ENCODE peak calls at places on chromosome 22, in seven cellular contexts. L, Q, M, V, W, O and F are unnamed samples.
A peak's percentile ranks its signal among the peaks of the same experiment; 100 is the strongest.

GRCh38 chr22:23754220-23754919 is at the start of gene VPREB3:
- DNase-seq in L (no peak), Q (no peak), M (no peak), V (no peak), W (no peak), O (peak; percentile 44), F (no peak)

GRCh38 chr22:36481393-36482168 is at the start of gene TXN2:
- DNase-seq in L (peak; percentile 89), Q (peak; percentile 97), M (peak; percentile 82), V (peak; percentile 95), W (peak; percentile 91), O (peak; percentile 92), F (peak; percentile 95)

GRCh38 chr22:17920145-17920605 is 104.2 kb downstream of the MICAL3 start:
- DNase-seq in L (no peak), Q (peak; percentile 79), M (no peak), V (peak; percentile 94), W (peak; percentile 70), O (no peak), F (no peak)

GRCh38 chr22:43387815-43388214 is 24.0 kb upstream of the MPPED1 start:
- DNase-seq in L (no peak), Q (no peak), M (no peak), V (no peak), W (no peak), O (no peak), F (no peak)

GRCh38 chr22:36419912-36420882 is 32.4 kb upstream of the MYH9 start:
- DNase-seq in L (no peak), Q (no peak), M (no peak), V (no peak), W (no peak), O (no peak), F (no peak)

GRCh38 chr22:44129614-44129976 is 51.1 kb upstream of the PARVG start:
- DNase-seq in L (no peak), Q (peak; percentile 44), M (no peak), V (peak; percentile 12), W (no peak), O (no peak), F (no peak)

GRCh38 chr22:27412866-27413445 is 388.6 kb downstream of the MN1 start:
- DNase-seq in L (no peak), Q (no peak), M (no peak), V (no peak), W (no peak), O (no peak), F (no peak)

GRCh38 chr22:27726344-27726725 is 75.2 kb downstream of the MN1 start:
- DNase-seq in L (no peak), Q (no peak), M (no peak), V (no peak), W (no peak), O (no peak), F (no peak)

GRCh38 chr22:22928666-22929380 is 41.2 kb downstream of the IGLL5 start:
- DNase-seq in L (no peak), Q (no peak), M (peak; percentile 99), V (peak; percentile 89), W (no peak), O (no peak), F (no peak)

GRCh38 chr22:43263645-43264514 is 76.9 kb upstream of the TTLL12 start:
- DNase-seq in L (peak; percentile 48), Q (peak; percentile 66), M (peak; percentile 85), V (peak; percentile 89), W (peak; percentile 64), O (no peak), F (no peak)

GRCh38 chr22:39308614-39309363 is 10.6 kb downstream of the RPL3 start:
- DNase-seq in L (peak; percentile 92), Q (no peak), M (no peak), V (peak; percentile 65), W (no peak), O (no peak), F (no peak)

GRCh38 chr22:34842630-34843029 is 223.3 kb upstream of the ISX start:
- DNase-seq in L (no peak), Q (no peak), M (no peak), V (no peak), W (no peak), O (no peak), F (no peak)

GRCh38 chr22:44850946-44851345 is 98.6 kb downstream of the ARHGAP8 start:
- DNase-seq in L (no peak), Q (peak; percentile 65), M (no peak), V (no peak), W (no peak), O (no peak), F (no peak)

GRCh38 chr22:43404673-43405385 is 7.0 kb upstream of the MPPED1 start:
- DNase-seq in L (no peak), Q (no peak), M (no peak), V (no peak), W (no peak), O (no peak), F (no peak)

GRCh38 chr22:17084554-17085276 is at the start of gene IL17RA:
- DNase-seq in L (peak; percentile 66), Q (peak; percentile 77), M (peak; percentile 68), V (peak; percentile 95), W (peak; percentile 74), O (peak; percentile 95), F (peak; percentile 96)

GRCh38 chr22:41940853-41941765 is 5.8 kb downstream of the CENPM start:
- DNase-seq in L (no peak), Q (peak; percentile 78), M (no peak), V (peak; percentile 79), W (peak; percentile 66), O (peak; percentile 95), F (no peak)

GRCh38 chr22:42287174-42287890 is 16.9 kb upstream of the TCF20 start:
- DNase-seq in L (no peak), Q (no peak), M (no peak), V (no peak), W (no peak), O (no peak), F (no peak)

GRCh38 chr22:44337658-44338004 is 24.9 kb upstream of the SHISAL1 start:
- DNase-seq in L (no peak), Q (no peak), M (no peak), V (peak; percentile 42), W (no peak), O (no peak), F (no peak)

GRCh38 chr22:44023404-44024287 is 456 bp upstream of the PARVB start:
- DNase-seq in L (no peak), Q (peak; percentile 87), M (no peak), V (peak; percentile 51), W (no peak), O (peak; percentile 60), F (peak; percentile 24)

GRCh38 chr22:23315341-23315917 is 135.1 kb downstream of the BCR start:
- DNase-seq in L (peak; percentile 23), Q (peak; percentile 79), M (no peak), V (peak; percentile 87), W (peak; percentile 39), O (peak; percentile 87), F (peak; percentile 39)

GRCh38 chr22:39317084-39317755 is 2.2 kb downstream of the RPL3 start:
- DNase-seq in L (no peak), Q (no peak), M (no peak), V (no peak), W (no peak), O (no peak), F (no peak)

GRCh38 chr22:44220727-44221680 is 40.3 kb downstream of the PARVG start:
- DNase-seq in L (no peak), Q (no peak), M (no peak), V (no peak), W (no peak), O (peak; percentile 38), F (no peak)

GRCh38 chr22:28594784-28595324 is 84.8 kb downstream of the TTC28 start:
- DNase-seq in L (peak; percentile 35), Q (peak; percentile 60), M (no peak), V (peak; percentile 61), W (peak; percentile 54), O (no peak), F (peak; percentile 66)

GRCh38 chr22:35582861-35583670 is 34.1 kb downstream of the MB start:
- DNase-seq in L (peak; percentile 65), Q (peak; percentile 88), M (peak; percentile 7), V (peak; percentile 67), W (peak; percentile 59), O (peak; percentile 82), F (peak; percentile 76)

GRCh38 chr22:37607010-37607911 is 1.4 kb upstream of the GGA1 start:
- DNase-seq in L (peak; percentile 83), Q (peak; percentile 87), M (peak; percentile 49), V (peak; percentile 87), W (peak; percentile 77), O (peak; percentile 100), F (peak; percentile 74)

GRCh38 chr22:19959043-19959586 is 17.5 kb upstream of the TXNRD2 start:
- DNase-seq in L (peak; percentile 65), Q (peak; percentile 32), M (no peak), V (peak; percentile 100), W (peak; percentile 92), O (peak; percentile 98), F (peak; percentile 93)
- TF ChIP-seq JUND in L (no peak), Q (no peak), M (no peak), V (no peak), W (no peak), O (no peak), F (no peak)

GRCh38 chr22:50089231-50090140 is at the start of gene MOV10L1:
- DNase-seq in L (no peak), Q (peak; percentile 67), M (no peak), V (no peak), W (no peak), O (no peak), F (no peak)
- TF ChIP-seq JUND in L (no peak), Q (no peak), M (no peak), V (no peak), W (no peak), O (no peak), F (no peak)

GRCh38 chr22:48459259-48459658 is 1368.4 kb downstream of the BRD1 start:
- DNase-seq in L (no peak), Q (no peak), M (no peak), V (no peak), W (no peak), O (no peak), F (no peak)
- TF ChIP-seq JUND in L (no peak), Q (no peak), M (no peak), V (no peak), W (no peak), O (no peak), F (no peak)

GRCh38 chr22:26357281-26357680 is 71.8 kb upstream of the ASPHD2 start:
- DNase-seq in L (no peak), Q (no peak), M (no peak), V (no peak), W (no peak), O (no peak), F (no peak)
- TF ChIP-seq JUND in L (no peak), Q (no peak), M (no peak), V (no peak), W (no peak), O (no peak), F (no peak)

DNA sequence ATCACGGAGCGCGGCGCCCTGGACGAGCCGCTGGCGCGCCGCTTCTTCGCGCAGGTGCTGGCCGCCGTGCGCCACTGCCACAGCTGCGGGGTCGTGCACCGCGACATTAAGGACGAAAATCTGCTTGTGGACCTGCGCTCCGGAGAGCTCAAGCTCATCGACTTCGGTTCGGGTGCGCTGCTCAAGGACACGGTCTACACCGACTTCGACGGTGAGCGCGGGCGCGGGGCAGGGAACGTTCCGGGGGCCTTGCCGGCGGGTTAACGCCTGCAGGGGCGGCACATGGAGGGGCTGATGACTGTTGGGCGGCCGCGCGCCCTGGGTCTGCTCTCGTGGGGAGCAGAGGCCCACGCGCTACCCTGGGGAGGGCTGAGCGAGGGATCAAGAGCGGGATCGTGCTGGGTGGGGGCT is 1.0 kb downstream of the PIM3 start:
- DNase-seq in L (no peak), Q (no peak), M (no peak), V (no peak), W (no peak), O (no peak), F (no peak)
- TF ChIP-seq JUND in L (no peak), Q (no peak), M (no peak), V (no peak), W (no peak), O (no peak), F (no peak)